ENCODE peak calls at places on chromosomes 7 and 10, in ten cellular contexts. S, P, X, G, A, V, R, H, K and W are unnamed samples.

GRCh38 chr10:70695241-70696030 is 23.1 kb downstream of the ADAMTS14 start:
- DNase-seq in S (peak), P (no peak), X (no peak), G (no peak), A (no peak), V (no peak), R (no peak), H (peak), K (no peak), W (no peak)

GRCh38 chr10:111030042-111030750 is 46.6 kb upstream of the ADRA2A start:
- DNase-seq in S (no peak), P (no peak), X (no peak), G (no peak), A (no peak), V (no peak), R (no peak), H (no peak), K (no peak), W (no peak)

GRCh38 chr10:123958221-123958620 is 66.6 kb upstream of the CPXM2 start:
- DNase-seq in S (no peak), P (no peak), X (no peak), G (no peak), A (no peak), V (no peak), R (no peak), H (no peak), K (no peak), W (no peak)

GRCh38 chr10:110269641-110270318 is 34.9 kb downstream of the SMNDC1 start:
- DNase-seq in S (no peak), P (peak), X (no peak), G (no peak), A (peak), V (no peak), R (peak), H (peak), K (no peak), W (no peak)

GRCh38 chr7:155921804-155922506 is 109.7 kb upstream of the SHH start:
- DNase-seq in S (peak), P (peak), X (no peak), G (no peak), A (no peak), V (no peak), R (no peak), H (no peak), K (peak), W (no peak)

GRCh38 chr7:144474363-144474762 is 70.9 kb upstream of the NOBOX start:
- DNase-seq in S (no peak), P (no peak), X (no peak), G (no peak), A (no peak), V (no peak), R (no peak), H (no peak), K (no peak), W (no peak)

GRCh38 chr10:100267237-100268104 is at the start of gene CWF19L1:
- DNase-seq in S (peak), P (peak), X (peak), G (peak), A (peak), V (peak), R (peak), H (peak), K (peak), W (peak)

GRCh38 chr7:155198901-155199845 is 98.5 kb upstream of the INSIG1 start:
- DNase-seq in S (no peak), P (no peak), X (peak), G (peak), A (no peak), V (no peak), R (no peak), H (peak), K (no peak), W (no peak)

GRCh38 chr7:1536768-1537630 is 6.5 kb downstream of the MAFK start:
- DNase-seq in S (peak), P (peak), X (no peak), G (peak), A (peak), V (peak), R (peak), H (peak), K (peak), W (peak)

GRCh38 chr7:105589221-105590077 is 8.2 kb upstream of the EFCAB10 start:
- DNase-seq in S (peak), P (peak), X (peak), G (peak), A (peak), V (peak), R (peak), H (peak), K (peak), W (peak)

GRCh38 chr10:75083972-75084833 is 27.3 kb upstream of the SAMD8 start:
- DNase-seq in S (no peak), P (no peak), X (no peak), G (no peak), A (no peak), V (no peak), R (no peak), H (peak), K (no peak), W (no peak)

GRCh38 chr10:100725041-100725440 is 20.3 kb upstream of the PAX2 start:
- DNase-seq in S (no peak), P (no peak), X (no peak), G (no peak), A (no peak), V (no peak), R (no peak), H (no peak), K (no peak), W (no peak)

GRCh38 chr7:4268040-4268965 is 413.8 kb upstream of the FOXK1 start:
- DNase-seq in S (peak), P (no peak), X (no peak), G (no peak), A (no peak), V (no peak), R (no peak), H (no peak), K (no peak), W (no peak)

GRCh38 chr7:126202177-126202576 is 1050.6 kb downstream of the GRM8 start:
- DNase-seq in S (no peak), P (no peak), X (no peak), G (no peak), A (no peak), V (no peak), R (no peak), H (no peak), K (no peak), W (no peak)

GRCh38 chr10:79468841-79469585 is 23.6 kb upstream of the ZCCHC24 start:
- DNase-seq in S (no peak), P (no peak), X (no peak), G (no peak), A (no peak), V (no peak), R (no peak), H (no peak), K (no peak), W (no peak)

GRCh38 chr7:42214063-42214679 is 22.8 kb downstream of the GLI3 start:
- DNase-seq in S (no peak), P (no peak), X (no peak), G (no peak), A (no peak), V (no peak), R (no peak), H (no peak), K (no peak), W (no peak)

GRCh38 chr10:28587270-28587969 is 54.5 kb downstream of the WAC start:
- DNase-seq in S (no peak), P (no peak), X (no peak), G (no peak), A (no peak), V (no peak), R (no peak), H (peak), K (no peak), W (peak)

GRCh38 chr10:16509996-16510395 is 11.7 kb downstream of the C1QL3 start:
- DNase-seq in S (no peak), P (no peak), X (no peak), G (no peak), A (no peak), V (no peak), R (no peak), H (peak), K (no peak), W (no peak)

GRCh38 chr7:137592232-137592896 is 248.8 kb upstream of the PTN start:
- DNase-seq in S (peak), P (peak), X (no peak), G (peak), A (peak), V (peak), R (peak), H (peak), K (peak), W (no peak)

GRCh38 chr10:119270893-119271361 is 63.6 kb downstream of the GRK5 start:
- DNase-seq in S (peak), P (peak), X (peak), G (peak), A (peak), V (no peak), R (no peak), H (no peak), K (no peak), W (no peak)

GRCh38 chr7:47601881-47602249 is 20.0 kb upstream of the TNS3 start:
- DNase-seq in S (no peak), P (no peak), X (no peak), G (no peak), A (no peak), V (no peak), R (no peak), H (no peak), K (no peak), W (no peak)
- TF ChIP-seq CTCF in S (no peak), P (no peak), X (no peak), G (no peak), A (no peak), V (no peak), R (no peak), H (no peak), K (no peak), W (no peak)

DNA sequence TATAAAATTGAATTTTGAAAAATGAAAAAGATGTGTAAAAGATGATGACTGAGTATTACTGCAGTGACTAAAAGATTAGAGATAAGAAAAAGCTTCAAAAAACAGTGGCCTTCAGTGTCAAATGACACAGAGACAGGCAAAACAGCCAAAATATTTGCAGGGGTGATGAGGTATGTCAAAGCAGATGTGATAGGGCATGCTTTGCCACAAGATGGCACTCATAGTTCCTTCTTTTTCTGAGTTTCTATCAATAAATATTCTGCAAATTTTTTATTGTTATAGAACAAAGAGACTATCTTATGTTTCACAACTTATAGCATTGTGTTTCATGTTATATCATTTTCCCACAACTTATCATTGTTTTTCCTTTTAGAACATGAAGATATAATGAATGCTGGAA is 344.1 kb upstream of the HPS1 start:
- DNase-seq in S (peak), P (peak), X (no peak), G (no peak), A (no peak), V (no peak), R (no peak), H (peak), K (no peak), W (no peak)
- TF ChIP-seq CTCF in S (peak), P (peak), X (peak), G (peak), A (no peak), V (peak), R (peak), H (peak), K (no peak), W (no peak)

GRCh38 chr10:120838941-120839340 is 12.2 kb upstream of the WDR11 start:
- DNase-seq in S (peak), P (no peak), X (no peak), G (no peak), A (no peak), V (no peak), R (no peak), H (no peak), K (no peak), W (no peak)

GRCh38 chr10:120841522-120842189 is 9.5 kb upstream of the WDR11 start:
- DNase-seq in S (peak), P (peak), X (no peak), G (no peak), A (no peak), V (no peak), R (peak), H (no peak), K (no peak), W (no peak)
- TF ChIP-seq CTCF in S (peak), P (no peak), X (no peak), G (no peak), A (no peak), V (no peak), R (no peak), H (no peak), K (no peak), W (no peak)

GRCh38 chr10:43437141-43437860 is 390 bp downstream of the ZNF487 start:
- DNase-seq in S (peak), P (no peak), X (no peak), G (peak), A (no peak), V (no peak), R (no peak), H (peak), K (no peak), W (no peak)

GRCh38 chr10:43440782-43441134 is 3.8 kb downstream of the ZNF487 start:
- DNase-seq in S (no peak), P (no peak), X (no peak), G (no peak), A (no peak), V (no peak), R (no peak), H (no peak), K (no peak), W (no peak)

DNA sequence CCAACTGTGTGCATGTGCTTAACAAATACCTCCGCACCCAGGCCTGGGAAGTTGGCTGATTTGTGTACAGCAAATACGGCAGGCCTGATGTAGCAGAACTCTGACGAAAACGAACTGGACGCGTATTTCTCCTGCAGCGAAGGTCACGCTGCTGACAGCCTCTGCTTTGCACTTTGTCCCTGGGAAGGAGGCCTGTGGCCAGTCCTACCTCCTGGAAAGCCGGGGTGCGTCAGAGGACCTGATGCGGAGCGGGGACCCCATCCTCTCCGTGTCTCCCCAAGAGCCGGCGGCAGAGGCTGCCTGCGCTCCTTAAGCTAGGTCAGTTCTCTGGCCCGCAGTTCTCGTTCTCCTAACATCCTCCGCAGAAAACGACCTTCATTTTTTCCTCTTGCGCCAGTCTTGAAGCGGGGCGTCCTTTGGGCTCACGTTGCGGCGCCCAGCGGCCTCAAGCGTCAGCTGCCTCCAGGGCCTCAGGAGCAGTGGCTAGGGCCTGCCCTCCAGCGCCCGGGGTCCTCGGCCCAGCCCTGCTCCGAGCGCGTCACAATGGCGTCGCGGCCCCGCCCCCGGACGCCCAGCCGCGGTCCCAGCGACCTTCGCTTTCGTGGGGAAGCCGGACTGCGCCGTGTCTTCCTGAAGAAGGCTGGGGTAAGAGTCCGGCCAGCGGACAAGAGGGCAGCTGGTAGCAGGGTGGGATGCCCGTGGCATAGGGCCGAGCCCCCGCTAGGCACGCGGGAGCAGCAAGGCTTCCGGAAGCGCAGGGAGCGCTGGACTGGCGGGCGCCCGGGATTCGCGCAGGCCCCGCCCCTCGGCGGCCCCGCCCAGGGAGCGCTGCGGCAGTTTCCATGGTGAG is at the start of gene ZNF487:
- DNase-seq in S (peak), P (peak), X (no peak), G (peak), A (peak), V (peak), R (peak), H (peak), K (peak), W (peak)
- TF ChIP-seq CTCF in S (no peak), P (peak), X (peak), G (peak), A (peak), V (no peak), R (peak), H (no peak), K (no peak), W (peak)

DNA sequence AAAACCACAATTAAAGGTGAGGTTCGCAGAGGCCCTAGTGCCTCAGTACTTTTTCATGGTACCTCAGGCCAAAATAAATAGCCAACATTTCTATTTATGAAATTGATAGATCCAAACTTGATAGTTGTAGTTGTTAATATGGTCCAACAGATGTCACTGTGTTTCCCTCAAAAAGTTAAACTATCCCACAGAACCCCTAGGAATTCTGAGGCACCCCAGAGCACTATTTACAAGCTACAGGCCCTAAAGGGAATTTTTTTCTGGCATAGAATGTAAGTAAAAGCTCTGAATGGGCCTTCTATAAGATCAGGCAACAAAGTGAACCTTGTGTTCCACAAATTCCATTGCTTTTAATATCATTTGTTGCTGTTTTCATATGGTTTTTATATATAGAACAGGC is 3.8 kb upstream of the ARL4A start:
- DNase-seq in S (peak), P (no peak), X (no peak), G (peak), A (no peak), V (no peak), R (no peak), H (peak), K (no peak), W (no peak)
- TF ChIP-seq CTCF in S (peak), P (peak), X (peak), G (peak), A (peak), V (peak), R (peak), H (peak), K (no peak), W (peak)

DNA sequence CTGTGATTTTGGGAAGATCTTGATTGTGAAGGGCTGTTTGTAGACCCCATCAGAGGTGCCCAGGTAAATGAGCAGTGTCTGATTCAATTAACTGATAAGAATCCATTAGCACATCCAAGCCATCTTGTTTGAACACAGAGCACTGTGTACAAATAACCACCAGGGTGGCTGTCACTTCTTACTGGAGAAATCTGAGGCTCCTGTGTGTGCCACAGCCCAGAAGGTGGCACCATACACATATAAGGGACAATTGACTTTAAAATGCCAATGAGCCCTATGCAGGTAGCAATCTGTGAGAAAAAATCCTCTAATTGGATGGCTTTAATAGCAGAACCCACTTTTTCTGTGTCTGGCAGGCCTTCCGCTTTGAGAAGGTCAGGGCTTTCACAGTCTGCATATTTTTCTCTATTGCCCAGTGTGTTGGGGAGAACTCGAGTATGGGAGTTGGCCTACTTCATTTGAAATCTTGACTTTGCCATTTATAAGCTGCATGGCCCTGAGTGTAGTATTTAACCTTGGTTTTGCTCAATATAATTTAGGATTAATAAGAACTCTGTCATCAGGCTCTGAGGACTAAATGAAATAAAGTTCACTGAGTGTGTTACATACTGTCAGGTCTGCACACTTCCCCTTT is 517.4 kb downstream of the CCSER2 start:
- DNase-seq in S (peak), P (peak), X (no peak), G (peak), A (no peak), V (no peak), R (no peak), H (no peak), K (peak), W (no peak)
- TF ChIP-seq CTCF in S (peak), P (peak), X (peak), G (peak), A (peak), V (peak), R (no peak), H (no peak), K (no peak), W (no peak)

DNA sequence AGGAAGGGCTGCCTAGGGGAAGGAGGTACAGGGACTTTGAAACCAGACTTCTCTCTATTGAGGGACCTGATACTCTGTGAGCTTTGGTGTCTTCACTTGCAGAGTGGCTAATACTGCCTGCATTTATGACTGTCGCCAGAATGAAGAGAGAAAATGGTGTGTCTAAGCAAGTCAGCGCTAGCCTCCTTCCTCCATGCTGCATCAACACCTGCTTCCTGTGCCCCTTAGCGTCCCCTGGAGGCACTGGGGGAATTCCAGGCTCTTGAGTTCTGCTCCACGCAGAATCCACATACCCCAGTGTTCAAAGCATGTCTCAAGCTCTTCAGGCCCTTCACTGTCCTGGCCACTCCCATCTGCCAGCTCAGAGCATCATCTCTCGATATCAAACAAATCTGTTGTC is 140.5 kb downstream of the PKD1L1 start:
- DNase-seq in S (no peak), P (no peak), X (no peak), G (no peak), A (no peak), V (no peak), R (no peak), H (no peak), K (peak), W (no peak)
- TF ChIP-seq CTCF in S (no peak), P (no peak), X (peak), G (no peak), A (no peak), V (no peak), R (peak), H (no peak), K (no peak), W (no peak)